ENCODE peak calls at places on chromosomes 1 and 21, in six cellular contexts. T is body of pancreas, H is neural crest cell, P is fibroblast of pulmonary artery, X is progenitor cell of endocrine pancreas, S is B cell. I is an unnamed sample.

GRCh38 chr21:36859744-36860501 is 106.5 kb downstream of the HLCS start:
- DNase-seq in H (no peak), X (no peak), T (peak; percentile 92), S (peak; percentile 29), P (peak; percentile 54), I (peak; percentile 41)

GRCh38 chr1:6891781-6892579 is 106.7 kb downstream of the CAMTA1 start:
- DNase-seq in H (no peak), T (no peak), S (no peak), X (no peak), P (no peak), I (no peak)

GRCh38 chr21:31873696-31874599 is 1.1 kb downstream of the HUNK start:
- DNase-seq in X (peak; percentile 86), S (peak; percentile 80), P (no peak), T (peak; percentile 78), H (peak; percentile 84), I (peak; percentile 48)

GRCh38 chr1:211296396-211296795 is 30.2 kb upstream of the TRAF5 start:
- DNase-seq in P (no peak), S (no peak), X (no peak), H (no peak), T (no peak), I (no peak)

GRCh38 chr1:246215505-246215893 is 291.6 kb downstream of the SMYD3 start:
- DNase-seq in X (no peak), S (no peak), P (no peak), T (no peak), H (no peak), I (no peak)

GRCh38 chr21:14591882-14592281 is 45.8 kb upstream of the SAMSN1 start:
- DNase-seq in P (peak; percentile 85), T (peak; percentile 31), X (no peak), H (no peak), S (no peak), I (no peak)

GRCh38 chr1:164051791-164052190 is 507.2 kb upstream of the PBX1 start:
- DNase-seq in P (no peak), T (no peak), H (no peak), X (no peak), S (no peak), I (no peak)

GRCh38 chr1:73839922-73840321 is 358.1 kb downstream of the LRRIQ3 start:
- DNase-seq in T (no peak), P (peak; percentile 9), X (no peak), H (no peak), S (no peak), I (no peak)

GRCh38 chr1:173206816-173207595 is at the start of gene TNFSF4:
- DNase-seq in T (peak; percentile 10), S (no peak), X (no peak), P (peak; percentile 67), H (no peak), I (no peak)

GRCh38 chr1:37858931-37859506 is 373 bp downstream of the MTF1 start:
- DNase-seq in X (no peak), T (peak; percentile 11), H (no peak), P (peak; percentile 36), S (no peak), I (no peak)

GRCh38 chr1:70811815-70812214 is 235.8 kb downstream of the PTGER3 start:
- DNase-seq in H (no peak), X (no peak), S (no peak), P (no peak), T (no peak), I (no peak)

GRCh38 chr1:234639968-234640367 is 30.0 kb upstream of the IRF2BP2 start:
- DNase-seq in S (no peak), P (no peak), X (no peak), T (no peak), H (no peak), I (no peak)

GRCh38 chr1:160567858-160568682 is 11.2 kb downstream of the CD84 start:
- DNase-seq in X (no peak), S (no peak), P (no peak), T (no peak), H (no peak), I (no peak)

GRCh38 chr1:202281316-202282016 is 60.3 kb downstream of the UBE2T start:
- DNase-seq in X (no peak), S (no peak), P (peak; percentile 90), H (no peak), T (no peak), I (no peak)

GRCh38 chr1:38142606-38143005 is 96.0 kb upstream of the POU3F1 start:
- DNase-seq in X (no peak), H (no peak), P (no peak), S (no peak), T (peak; percentile 39), I (no peak)

GRCh38 chr1:54390655-54391054 is 15.5 kb downstream of the SSBP3 start:
- DNase-seq in S (no peak), T (no peak), H (no peak), X (no peak), P (no peak), I (no peak)

GRCh38 chr1:153745417-153745816 is 17.6 kb downstream of the INTS3 start:
- DNase-seq in P (no peak), X (no peak), H (no peak), S (no peak), T (no peak), I (no peak)

GRCh38 chr1:228782662-228783414 is 47.6 kb downstream of the RHOU start:
- DNase-seq in X (no peak), S (no peak), T (peak; percentile 79), P (peak; percentile 69), H (no peak), I (no peak)

GRCh38 chr1:34885405-34886247 is 26.1 kb upstream of the SMIM12 start:
- DNase-seq in S (peak; percentile 72), P (peak; percentile 28), X (peak; percentile 50), T (peak; percentile 45), H (peak; percentile 62), I (peak; percentile 56)

DNA sequence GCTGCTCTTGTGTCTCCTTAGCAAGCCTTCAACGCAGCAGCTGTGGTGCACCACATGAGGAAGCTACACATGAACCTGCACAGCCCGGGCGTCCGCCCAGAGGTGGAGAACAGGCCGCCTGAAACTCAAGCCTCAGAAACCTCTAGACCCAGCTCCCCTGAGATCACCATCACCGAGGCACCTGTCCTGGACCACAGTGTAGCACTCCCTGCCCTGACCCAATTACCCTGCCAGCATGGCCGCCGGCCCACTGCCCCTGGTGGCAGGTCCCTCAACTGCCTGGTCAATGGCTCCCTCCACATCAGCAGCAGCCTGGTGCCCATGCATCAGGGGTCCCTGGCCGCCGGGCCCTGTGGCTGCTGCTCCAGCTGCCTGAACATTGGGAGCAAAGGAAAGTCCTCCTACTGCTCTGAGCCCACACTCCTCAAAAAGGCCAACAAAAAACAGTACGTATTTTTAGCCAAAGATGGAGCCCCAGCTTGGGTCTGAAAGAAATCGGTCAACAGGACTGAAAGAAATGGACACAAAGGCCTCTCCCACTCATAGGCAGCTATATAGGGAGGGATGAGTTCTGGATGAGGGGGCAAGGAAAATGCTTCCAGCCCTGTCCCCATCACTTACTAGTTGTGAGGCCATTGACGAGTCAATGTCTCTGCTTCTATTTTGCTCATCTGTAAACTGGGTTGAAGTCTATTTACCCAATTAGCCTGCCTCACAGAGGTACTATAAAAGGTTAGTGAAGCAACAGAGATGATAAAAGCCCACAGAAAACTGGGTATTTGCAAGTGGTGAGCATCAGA is 28.5 kb downstream of the CAMK1G start:
- DNase-seq in P (no peak), S (no peak), T (no peak), X (no peak), H (no peak), I (no peak)
- TF ChIP-seq CTCF in P (no peak), S (no peak), T (no peak), X (no peak), H (no peak), I (no peak)

DNA sequence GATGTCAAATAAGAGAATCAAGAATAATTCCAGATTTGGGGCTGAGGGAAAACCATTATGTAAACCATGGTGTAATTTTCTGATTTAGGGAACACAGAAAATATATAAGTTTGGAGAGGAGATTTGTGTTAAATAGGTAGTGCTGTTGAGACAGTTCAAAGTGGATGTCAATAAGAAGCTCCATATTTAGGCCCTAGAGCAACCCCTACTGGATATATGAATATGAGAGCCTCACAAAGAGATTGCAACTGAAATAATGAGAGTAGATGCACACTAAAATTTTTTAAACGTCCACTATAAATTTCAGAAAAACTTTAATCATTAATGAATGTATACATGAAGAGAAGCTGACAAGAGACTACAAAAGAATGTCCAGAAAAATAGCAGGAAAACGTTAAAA is 1447.8 kb upstream of the PRMT6 start:
- DNase-seq in S (no peak), T (no peak), P (peak; percentile 43), H (no peak), X (no peak), I (no peak)
- TF ChIP-seq CTCF in S (no peak), T (peak; percentile 19), P (peak; percentile 35), H (peak; percentile 55), X (no peak), I (no peak)

GRCh38 chr1:13513063-13513884 is 529 bp downstream of the LRRC38 start:
- DNase-seq in T (no peak), S (no peak), X (no peak), H (no peak), P (no peak), I (no peak)

GRCh38 chr1:13516606-13517005 is 2.8 kb upstream of the LRRC38 start:
- DNase-seq in X (no peak), H (no peak), P (no peak), T (no peak), S (no peak), I (no peak)

GRCh38 chr1:13517193-13517812 is 3.5 kb upstream of the LRRC38 start:
- DNase-seq in H (peak; percentile 40), T (peak; percentile 13), S (no peak), P (peak; percentile 20), X (no peak), I (no peak)

GRCh38 chr1:13512472-13512871 is 1.3 kb downstream of the LRRC38 start:
- DNase-seq in P (no peak), X (no peak), H (no peak), T (no peak), S (no peak), I (no peak)

DNA sequence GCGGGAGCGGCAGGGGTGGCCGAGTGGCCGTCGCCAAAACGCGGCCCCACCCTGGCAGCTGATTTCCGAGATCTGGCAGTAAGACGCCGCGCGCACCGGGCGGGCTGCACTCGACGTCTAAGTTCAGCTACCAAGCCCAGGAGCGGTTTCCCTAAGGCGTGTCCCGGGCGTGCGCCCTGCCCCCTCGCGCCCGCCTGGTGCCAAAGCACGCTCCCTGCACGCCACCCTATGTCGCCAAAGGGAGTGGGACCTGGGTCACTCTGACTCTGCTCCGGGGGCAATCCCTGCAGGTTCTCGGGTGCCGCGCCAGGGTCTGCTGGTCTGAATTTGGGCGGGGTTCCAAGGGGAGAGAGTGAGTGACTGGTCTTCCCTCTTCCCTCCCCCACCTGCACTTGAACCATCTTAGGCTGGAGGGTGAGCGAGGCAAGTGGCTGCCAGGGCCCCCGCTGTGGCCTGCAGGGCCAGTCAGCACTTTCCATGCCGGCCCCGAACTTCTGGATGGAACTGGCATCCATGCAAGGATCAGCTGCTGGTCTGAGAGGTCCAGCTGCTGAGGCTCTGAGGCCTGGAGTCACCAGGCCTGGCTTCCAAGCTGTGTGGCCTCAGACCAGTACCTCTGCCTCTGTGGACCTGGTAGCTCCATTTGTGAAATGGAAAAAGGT is at the start of gene LRRC38:
- DNase-seq in X (no peak), S (no peak), H (peak; percentile 14), P (no peak), T (no peak), I (no peak)
- TF ChIP-seq CTCF in X (peak; percentile 45), S (no peak), H (peak; percentile 21), P (no peak), T (no peak), I (no peak)

DNA sequence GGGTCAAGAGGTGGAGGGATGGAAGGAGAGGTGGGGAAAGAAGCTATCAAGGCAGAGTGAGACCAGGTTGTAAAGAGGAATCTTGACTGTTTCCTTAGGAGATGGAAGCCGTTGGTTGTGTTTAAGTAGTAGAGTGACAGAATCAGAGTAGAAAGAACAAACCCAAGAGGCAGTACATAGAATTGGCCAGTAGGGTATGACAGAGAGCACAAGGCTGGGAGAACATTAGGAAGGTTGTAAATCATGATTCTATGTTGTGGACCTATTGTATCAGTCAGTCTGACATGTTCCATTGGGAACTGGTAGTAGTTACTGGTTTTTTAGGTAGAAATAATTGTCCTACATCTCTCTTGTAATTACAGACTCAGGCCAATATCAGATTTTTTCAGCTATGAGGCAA is 486.9 kb upstream of the USP24 start:
- DNase-seq in H (no peak), S (no peak), T (no peak), P (peak; percentile 63), X (no peak), I (peak; percentile 21)
- TF ChIP-seq CTCF in H (peak; percentile 70), S (peak; percentile 76), T (peak; percentile 78), P (peak; percentile 99), X (peak; percentile 69), I (peak; percentile 49)

I was measured in GM10248.